ENCODE peak calls at places on chromosome 21, in four cellular contexts. D is esophagus squamous epithelium, G is adipocyte, N is transverse colon. E is an unnamed sample.

GRCh38 chr21:32155226-32155625 is 123.6 kb downstream of the MIS18A start:
- DNase-seq in D (no peak), G (no peak), N (no peak), E (no peak)

GRCh38 chr21:32306021-32306780 is 7.5 kb downstream of the MRAP start:
- DNase-seq in D (no peak), G (no peak), N (no peak), E (no peak)

GRCh38 chr21:37758997-37759396 is 157.3 kb downstream of the KCNJ6 start:
- DNase-seq in D (no peak), G (peak), N (peak), E (peak)

GRCh38 chr21:45973475-45974072 is 8.0 kb upstream of the COL6A1 start:
- DNase-seq in D (no peak), G (peak), N (peak), E (peak)

GRCh38 chr21:35428489-35428888 is 379.4 kb upstream of the RUNX1 start:
- DNase-seq in D (no peak), G (no peak), N (no peak), E (no peak)

GRCh38 chr21:45050786-45051489 is 23.4 kb upstream of the ADARB1 start:
- DNase-seq in D (no peak), G (no peak), N (no peak), E (peak)

GRCh38 chr21:15514073-15514946 is 215.5 kb upstream of the USP25 start:
- DNase-seq in D (no peak), G (no peak), N (peak), E (no peak)

GRCh38 chr21:15763359-15763758 is 33.6 kb downstream of the USP25 start:
- DNase-seq in D (no peak), G (no peak), N (no peak), E (no peak)

GRCh38 chr21:30257773-30258172 is 25.0 kb downstream of the KRTAP24-1 start:
- DNase-seq in D (no peak), G (peak), N (no peak), E (peak)

GRCh38 chr21:32921632-32922230 is 104.0 kb upstream of the OLIG2 start:
- DNase-seq in D (no peak), G (no peak), N (peak), E (no peak)

GRCh38 chr21:44773291-44773932 is 28.2 kb downstream of the UBE2G2 start:
- DNase-seq in D (no peak), G (no peak), N (no peak), E (no peak)

GRCh38 chr21:45423968-45424853 is 19.2 kb downstream of the COL18A1 start:
- DNase-seq in D (no peak), G (no peak), N (no peak), E (no peak)

GRCh38 chr21:35136586-35137254 is 87.6 kb upstream of the RUNX1 start:
- DNase-seq in D (no peak), G (peak), N (peak), E (peak)

GRCh38 chr21:45534591-45535331 is 7.5 kb downstream of the SLC19A1 start:
- DNase-seq in D (no peak), G (no peak), N (peak), E (no peak)

E was measured in fibroblast of gingiva.